ENCODE peak calls at places on chromosome X, in ten cellular contexts. Y is RWPE1; U is mesenchymal stem cell; Z is stimulated activated CD4-positive, alpha-beta T cell treated with anti-CD3 and anti-CD28 coated beads, Interleukin-12 subunit alpha, Interleukin-12 subunit beta, amount 100 ng/mL, for 48 hours; H is breast epithelium; I is type B pancreatic cell; J is HAP-1; C is RPMI7951; Q is T-helper 1 cell; S is frontal cortex. M is an unnamed sample.

GRCh38 chrX:119505945-119506344 is 37.7 kb downstream of the SLC25A5 start:
- DNase-seq in Y (no peak), U (no peak), Z (no peak), H (no peak), I (no peak), J (no peak), C (no peak), Q (no peak), S (no peak), M (no peak)

GRCh38 chrX:44742480-44743155 is 101.2 kb upstream of the DUSP21 start:
- DNase-seq in Y (no peak), U (no peak), Z (no peak), H (no peak), I (no peak), J (no peak), C (no peak), Q (no peak), S (no peak), M (no peak)

GRCh38 chrX:2540426-2540942 is 39.7 kb upstream of the DHRSX start:
- DNase-seq in Y (no peak), U (no peak), Z (no peak), H (no peak), I (no peak), J (no peak), C (no peak), Q (no peak), S (no peak), M (no peak)

GRCh38 chrX:102846544-102847236 is 90.4 kb upstream of the RAB40AL start:
- DNase-seq in Y (peak; percentile 7), U (no peak), Z (no peak), H (no peak), I (no peak), J (no peak), C (peak; percentile 51), Q (no peak), S (no peak), M (no peak)

GRCh38 chrX:154598656-154599055 is 13.7 kb downstream of the CTAG1A start:
- DNase-seq in Y (no peak), U (no peak), Z (no peak), H (no peak), I (no peak), J (no peak), C (no peak), Q (no peak), S (no peak), M (no peak)

GRCh38 chrX:13381514-13381913 is 61.7 kb upstream of the ATXN3L start:
- DNase-seq in Y (no peak), U (no peak), Z (no peak), H (no peak), I (no peak), J (no peak), C (no peak), Q (no peak), S (no peak), M (no peak)

GRCh38 chrX:105552395-105552794 is 269.9 kb upstream of the NRK start:
- DNase-seq in Y (peak; percentile 52), U (no peak), Z (no peak), H (no peak), I (no peak), J (no peak), C (peak; percentile 4), Q (no peak), S (no peak), M (no peak)

GRCh38 chrX:30414144-30414543 is 105.0 kb upstream of the NR0B1 start:
- DNase-seq in Y (no peak), U (no peak), Z (no peak), H (no peak), I (no peak), J (no peak), C (no peak), Q (no peak), S (no peak), M (no peak)

GRCh38 chrX:57155171-57155570 is 18.0 kb upstream of the SPIN2A start:
- DNase-seq in Y (no peak), U (no peak), Z (no peak), H (no peak), I (no peak), J (peak; percentile 58), C (no peak), Q (no peak), S (no peak), M (no peak)

GRCh38 chrX:43717161-43717560 is 61.1 kb downstream of the MAOA start:
- DNase-seq in Y (no peak), U (no peak), Z (no peak), H (no peak), I (no peak), J (no peak), C (no peak), Q (no peak), S (no peak), M (no peak)

GRCh38 chrX:10173331-10173900 is 16.6 kb downstream of the CLCN4 start:
- DNase-seq in Y (peak; percentile 85), U (peak; percentile 96), Z (no peak), H (peak; percentile 55), I (no peak), J (peak; percentile 22), C (no peak), Q (no peak), S (peak; percentile 35), M (peak; percentile 95)

GRCh38 chrX:126165721-126166401 is at the start of gene DCAF12L2:
- DNase-seq in Y (no peak), U (no peak), Z (no peak), H (no peak), I (no peak), J (no peak), C (no peak), Q (no peak), S (peak; percentile 33), M (no peak)

GRCh38 chrX:19673334-19674040 is 158.2 kb upstream of the MAP3K15 start:
- DNase-seq in Y (peak; percentile 67), U (peak; percentile 91), Z (no peak), H (no peak), I (no peak), J (no peak), C (peak; percentile 97), Q (no peak), S (no peak), M (peak; percentile 92)

GRCh38 chrX:154411981-154412340 is 622 bp downstream of the TAFAZZIN start:
- DNase-seq in Y (no peak), U (peak; percentile 67), Z (peak; percentile 24), H (peak; percentile 54), I (no peak), J (peak; percentile 77), C (no peak), Q (no peak), S (peak; percentile 54), M (no peak)

GRCh38 chrX:48196745-48197213 is at the start of gene SSX5:
- DNase-seq in Y (no peak), U (no peak), Z (no peak), H (no peak), I (no peak), J (no peak), C (no peak), Q (no peak), S (no peak), M (no peak)

GRCh38 chrX:2311483-2311882 is 189.3 kb downstream of the DHRSX start:
- DNase-seq in Y (no peak), U (no peak), Z (no peak), H (no peak), I (no peak), J (peak; percentile 39), C (no peak), Q (no peak), S (no peak), M (no peak)

GRCh38 chrX:139640259-139640658 is 67.7 kb downstream of the MCF2 start:
- DNase-seq in Y (no peak), U (no peak), Z (no peak), H (no peak), I (no peak), J (no peak), C (no peak), Q (no peak), S (no peak), M (no peak)

GRCh38 chrX:101986571-101986970 is 54.7 kb upstream of the ZMAT1 start:
- DNase-seq in Y (no peak), U (no peak), Z (no peak), H (no peak), I (no peak), J (no peak), C (peak; percentile 35), Q (no peak), S (no peak), M (no peak)